ENCODE peak calls at places on chromosomes 11 and 22, in seven cellular contexts. One of them, this sample, is unnamed.

GRCh38 chr11:56911312-56911711 is 77.4 kb upstream of the OR5AK2 start:
- DNase-seq in naive thymus-derived CD8-positive, alpha-beta T cell: no peak
- DNase-seq in stromal cell of bone marrow: no peak
- DNase-seq in NCI-H510A treated with DMSO at 0.1 percent for 48 hours: no peak
- DNase-seq in tibial nerve: no peak
- DNase-seq in mammary epithelial cell: peak; percentile 65
- DNase-seq in SW480: no peak
- DNase-seq in this sample: peak; percentile 2

GRCh38 chr11:17939542-17939941 is 73.3 kb downstream of the SERGEF start:
- DNase-seq in naive thymus-derived CD8-positive, alpha-beta T cell: no peak
- DNase-seq in stromal cell of bone marrow: no peak
- DNase-seq in NCI-H510A treated with DMSO at 0.1 percent for 48 hours: no peak
- DNase-seq in tibial nerve: no peak
- DNase-seq in mammary epithelial cell: no peak
- DNase-seq in SW480: no peak
- DNase-seq in this sample: no peak

GRCh38 chr11:74142624-74143023 is 28.2 kb downstream of the C2CD3 start:
- DNase-seq in naive thymus-derived CD8-positive, alpha-beta T cell: no peak
- DNase-seq in stromal cell of bone marrow: peak; percentile 6
- DNase-seq in NCI-H510A treated with DMSO at 0.1 percent for 48 hours: no peak
- DNase-seq in tibial nerve: no peak
- DNase-seq in mammary epithelial cell: peak; percentile 15
- DNase-seq in SW480: no peak
- DNase-seq in this sample: no peak

GRCh38 chr11:32884770-32885384 is 7.7 kb upstream of the QSER1 start:
- DNase-seq in naive thymus-derived CD8-positive, alpha-beta T cell: no peak
- DNase-seq in stromal cell of bone marrow: no peak
- DNase-seq in NCI-H510A treated with DMSO at 0.1 percent for 48 hours: no peak
- DNase-seq in tibial nerve: no peak
- DNase-seq in mammary epithelial cell: no peak
- DNase-seq in SW480: peak; percentile 24
- DNase-seq in this sample: peak; percentile 54

GRCh38 chr11:109264128-109264527 is 157.9 kb upstream of the C11orf87 start:
- DNase-seq in naive thymus-derived CD8-positive, alpha-beta T cell: no peak
- DNase-seq in stromal cell of bone marrow: no peak
- DNase-seq in NCI-H510A treated with DMSO at 0.1 percent for 48 hours: peak; percentile 73
- DNase-seq in tibial nerve: no peak
- DNase-seq in mammary epithelial cell: no peak
- DNase-seq in SW480: no peak
- DNase-seq in this sample: no peak

GRCh38 chr22:22450343-22450839 is 58.2 kb downstream of the ZNF280B start:
- DNase-seq in naive thymus-derived CD8-positive, alpha-beta T cell: no peak
- DNase-seq in stromal cell of bone marrow: no peak
- DNase-seq in NCI-H510A treated with DMSO at 0.1 percent for 48 hours: no peak
- DNase-seq in tibial nerve: peak; percentile 14
- DNase-seq in mammary epithelial cell: no peak
- DNase-seq in SW480: no peak
- DNase-seq in this sample: peak; percentile 32

GRCh38 chr11:117606211-117606610 is 190.8 kb downstream of the DSCAML1 start:
- DNase-seq in naive thymus-derived CD8-positive, alpha-beta T cell: no peak
- DNase-seq in stromal cell of bone marrow: no peak
- DNase-seq in NCI-H510A treated with DMSO at 0.1 percent for 48 hours: no peak
- DNase-seq in tibial nerve: no peak
- DNase-seq in mammary epithelial cell: no peak
- DNase-seq in SW480: no peak
- DNase-seq in this sample: no peak

GRCh38 chr11:121886005-121886739 is 229.8 kb downstream of the BLID start:
- DNase-seq in naive thymus-derived CD8-positive, alpha-beta T cell: no peak
- DNase-seq in stromal cell of bone marrow: no peak
- DNase-seq in NCI-H510A treated with DMSO at 0.1 percent for 48 hours: no peak
- DNase-seq in tibial nerve: peak; percentile 61
- DNase-seq in mammary epithelial cell: no peak
- DNase-seq in SW480: no peak
- DNase-seq in this sample: no peak

GRCh38 chr22:25404556-25404922 is 159.9 kb upstream of the GRK3 start:
- DNase-seq in naive thymus-derived CD8-positive, alpha-beta T cell: no peak
- DNase-seq in stromal cell of bone marrow: no peak
- DNase-seq in NCI-H510A treated with DMSO at 0.1 percent for 48 hours: no peak
- DNase-seq in tibial nerve: no peak
- DNase-seq in mammary epithelial cell: peak; percentile 12
- DNase-seq in SW480: no peak
- DNase-seq in this sample: no peak

GRCh38 chr11:6319879-6320410 is 356 bp downstream of the CAVIN3 start:
- DNase-seq in naive thymus-derived CD8-positive, alpha-beta T cell: no peak
- DNase-seq in stromal cell of bone marrow: peak; percentile 93
- DNase-seq in NCI-H510A treated with DMSO at 0.1 percent for 48 hours: peak; percentile 28
- DNase-seq in tibial nerve: peak; percentile 87
- DNase-seq in mammary epithelial cell: peak; percentile 94
- DNase-seq in SW480: peak; percentile 97
- DNase-seq in this sample: peak; percentile 47

GRCh38 chr11:36398261-36398953 is 102.3 kb downstream of the PRR5L start:
- DNase-seq in naive thymus-derived CD8-positive, alpha-beta T cell: no peak
- DNase-seq in stromal cell of bone marrow: no peak
- DNase-seq in NCI-H510A treated with DMSO at 0.1 percent for 48 hours: no peak
- DNase-seq in tibial nerve: no peak
- DNase-seq in mammary epithelial cell: peak; percentile 25
- DNase-seq in SW480: no peak
- DNase-seq in this sample: no peak

GRCh38 chr22:22973336-22973735 is 85.7 kb downstream of the IGLL5 start:
- DNase-seq in naive thymus-derived CD8-positive, alpha-beta T cell: no peak
- DNase-seq in stromal cell of bone marrow: no peak
- DNase-seq in NCI-H510A treated with DMSO at 0.1 percent for 48 hours: no peak
- DNase-seq in tibial nerve: no peak
- DNase-seq in mammary epithelial cell: no peak
- DNase-seq in SW480: no peak
- DNase-seq in this sample: no peak

GRCh38 chr11:122139595-122139866 is 23.5 kb upstream of the BLID start:
- DNase-seq in naive thymus-derived CD8-positive, alpha-beta T cell: no peak
- DNase-seq in stromal cell of bone marrow: no peak
- DNase-seq in NCI-H510A treated with DMSO at 0.1 percent for 48 hours: no peak
- DNase-seq in tibial nerve: no peak
- DNase-seq in mammary epithelial cell: no peak
- DNase-seq in SW480: no peak
- DNase-seq in this sample: no peak

GRCh38 chr11:117071344-117071787 is 26.9 kb downstream of the SIK3 start:
- DNase-seq in naive thymus-derived CD8-positive, alpha-beta T cell: no peak
- DNase-seq in stromal cell of bone marrow: no peak
- DNase-seq in NCI-H510A treated with DMSO at 0.1 percent for 48 hours: peak; percentile 62
- DNase-seq in tibial nerve: no peak
- DNase-seq in mammary epithelial cell: no peak
- DNase-seq in SW480: no peak
- DNase-seq in this sample: no peak

GRCh38 chr11:8867856-8868705 is 42.9 kb upstream of the AKIP1 start:
- DNase-seq in naive thymus-derived CD8-positive, alpha-beta T cell: no peak
- DNase-seq in stromal cell of bone marrow: peak; percentile 44
- DNase-seq in NCI-H510A treated with DMSO at 0.1 percent for 48 hours: no peak
- DNase-seq in tibial nerve: no peak
- DNase-seq in mammary epithelial cell: peak; percentile 46
- DNase-seq in SW480: peak; percentile 39
- DNase-seq in this sample: no peak

GRCh38 chr11:124928942-124929663 is 6.7 kb downstream of the HEPACAM start:
- DNase-seq in naive thymus-derived CD8-positive, alpha-beta T cell: no peak
- DNase-seq in stromal cell of bone marrow: no peak
- DNase-seq in NCI-H510A treated with DMSO at 0.1 percent for 48 hours: no peak
- DNase-seq in tibial nerve: no peak
- DNase-seq in mammary epithelial cell: no peak
- DNase-seq in SW480: no peak
- DNase-seq in this sample: no peak

GRCh38 chr11:123654566-123655081 is at the start of gene SCN3B:
- DNase-seq in naive thymus-derived CD8-positive, alpha-beta T cell: no peak
- DNase-seq in stromal cell of bone marrow: no peak
- DNase-seq in NCI-H510A treated with DMSO at 0.1 percent for 48 hours: peak; percentile 54
- DNase-seq in tibial nerve: no peak
- DNase-seq in mammary epithelial cell: peak; percentile 67
- DNase-seq in SW480: peak; percentile 74
- DNase-seq in this sample: peak; percentile 69

GRCh38 chr11:104783241-104783640 is 115.0 kb downstream of the CASP12 start:
- DNase-seq in naive thymus-derived CD8-positive, alpha-beta T cell: no peak
- DNase-seq in stromal cell of bone marrow: no peak
- DNase-seq in NCI-H510A treated with DMSO at 0.1 percent for 48 hours: no peak
- DNase-seq in tibial nerve: no peak
- DNase-seq in mammary epithelial cell: no peak
- DNase-seq in SW480: no peak
- DNase-seq in this sample: peak; percentile 86

GRCh38 chr22:44247346-44247745 is 65.4 kb downstream of the SHISAL1 start:
- DNase-seq in naive thymus-derived CD8-positive, alpha-beta T cell: no peak
- DNase-seq in stromal cell of bone marrow: no peak
- DNase-seq in NCI-H510A treated with DMSO at 0.1 percent for 48 hours: no peak
- DNase-seq in tibial nerve: no peak
- DNase-seq in mammary epithelial cell: no peak
- DNase-seq in SW480: no peak
- DNase-seq in this sample: no peak

GRCh38 chr11:44750440-44751005 is 23.8 kb downstream of the TSPAN18 start:
- DNase-seq in naive thymus-derived CD8-positive, alpha-beta T cell: no peak
- DNase-seq in stromal cell of bone marrow: no peak
- DNase-seq in NCI-H510A treated with DMSO at 0.1 percent for 48 hours: no peak
- DNase-seq in tibial nerve: no peak
- DNase-seq in mammary epithelial cell: no peak
- DNase-seq in SW480: no peak
- DNase-seq in this sample: no peak

GRCh38 chr11:68882391-68882790 is 21.2 kb downstream of the MRPL21 start:
- DNase-seq in naive thymus-derived CD8-positive, alpha-beta T cell: no peak
- DNase-seq in stromal cell of bone marrow: no peak
- DNase-seq in NCI-H510A treated with DMSO at 0.1 percent for 48 hours: no peak
- DNase-seq in tibial nerve: no peak
- DNase-seq in mammary epithelial cell: no peak
- DNase-seq in SW480: no peak
- DNase-seq in this sample: no peak

GRCh38 chr22:19767427-19768380 is 7.1 kb downstream of the TBX1 start:
- DNase-seq in naive thymus-derived CD8-positive, alpha-beta T cell: no peak
- DNase-seq in stromal cell of bone marrow: no peak
- DNase-seq in NCI-H510A treated with DMSO at 0.1 percent for 48 hours: no peak
- DNase-seq in tibial nerve: no peak
- DNase-seq in mammary epithelial cell: no peak
- DNase-seq in SW480: peak; percentile 49
- DNase-seq in this sample: no peak

GRCh38 chr22:49078076-49078710 is 749.5 kb downstream of the BRD1 start:
- DNase-seq in naive thymus-derived CD8-positive, alpha-beta T cell: no peak
- DNase-seq in stromal cell of bone marrow: no peak
- DNase-seq in NCI-H510A treated with DMSO at 0.1 percent for 48 hours: no peak
- DNase-seq in tibial nerve: no peak
- DNase-seq in mammary epithelial cell: no peak
- DNase-seq in SW480: no peak
- DNase-seq in this sample: no peak

GRCh38 chr11:124919836-124920755 is 1.0 kb downstream of the HEPN1 start:
- DNase-seq in naive thymus-derived CD8-positive, alpha-beta T cell: no peak
- DNase-seq in stromal cell of bone marrow: no peak
- DNase-seq in NCI-H510A treated with DMSO at 0.1 percent for 48 hours: no peak
- DNase-seq in tibial nerve: no peak
- DNase-seq in mammary epithelial cell: no peak
- DNase-seq in SW480: no peak
- DNase-seq in this sample: no peak

GRCh38 chr11:44199298-44199697 is 103.8 kb downstream of the EXT2 start:
- DNase-seq in naive thymus-derived CD8-positive, alpha-beta T cell: no peak
- DNase-seq in stromal cell of bone marrow: no peak
- DNase-seq in NCI-H510A treated with DMSO at 0.1 percent for 48 hours: peak; percentile 37
- DNase-seq in tibial nerve: no peak
- DNase-seq in mammary epithelial cell: no peak
- DNase-seq in SW480: no peak
- DNase-seq in this sample: no peak

GRCh38 chr11:76577199-76577920 is 93.2 kb downstream of the LRRC32 start:
- DNase-seq in naive thymus-derived CD8-positive, alpha-beta T cell: no peak
- DNase-seq in stromal cell of bone marrow: no peak
- DNase-seq in NCI-H510A treated with DMSO at 0.1 percent for 48 hours: no peak
- DNase-seq in tibial nerve: no peak
- DNase-seq in mammary epithelial cell: peak; percentile 86
- DNase-seq in SW480: peak; percentile 75
- DNase-seq in this sample: no peak

GRCh38 chr22:20298110-20298802 is 21.6 kb downstream of the DGCR6L start:
- DNase-seq in naive thymus-derived CD8-positive, alpha-beta T cell: no peak
- DNase-seq in stromal cell of bone marrow: no peak
- DNase-seq in NCI-H510A treated with DMSO at 0.1 percent for 48 hours: no peak
- DNase-seq in tibial nerve: no peak
- DNase-seq in mammary epithelial cell: peak; percentile 6
- DNase-seq in SW480: no peak
- DNase-seq in this sample: no peak

GRCh38 chr11:68027667-68028066 is 2.8 kb upstream of the NDUFS8 start:
- DNase-seq in naive thymus-derived CD8-positive, alpha-beta T cell: no peak
- DNase-seq in stromal cell of bone marrow: no peak
- DNase-seq in NCI-H510A treated with DMSO at 0.1 percent for 48 hours: no peak
- DNase-seq in tibial nerve: no peak
- DNase-seq in mammary epithelial cell: no peak
- DNase-seq in SW480: no peak
- DNase-seq in this sample: no peak

GRCh38 chr11:123487157-123487744 is 57.2 kb downstream of the GRAMD1B start:
- DNase-seq in naive thymus-derived CD8-positive, alpha-beta T cell: no peak
- DNase-seq in stromal cell of bone marrow: no peak
- DNase-seq in NCI-H510A treated with DMSO at 0.1 percent for 48 hours: no peak
- DNase-seq in tibial nerve: no peak
- DNase-seq in mammary epithelial cell: peak; percentile 9
- DNase-seq in SW480: no peak
- DNase-seq in this sample: no peak

GRCh38 chr11:126345759-126346585 is 9.5 kb upstream of the ST3GAL4 start:
- DNase-seq in naive thymus-derived CD8-positive, alpha-beta T cell: no peak
- DNase-seq in stromal cell of bone marrow: no peak
- DNase-seq in NCI-H510A treated with DMSO at 0.1 percent for 48 hours: no peak
- DNase-seq in tibial nerve: no peak
- DNase-seq in mammary epithelial cell: no peak
- DNase-seq in SW480: no peak
- DNase-seq in this sample: no peak

GRCh38 chr11:119365071-119365591 is 16.4 kb downstream of the USP2 start:
- DNase-seq in naive thymus-derived CD8-positive, alpha-beta T cell: no peak
- DNase-seq in stromal cell of bone marrow: no peak
- DNase-seq in NCI-H510A treated with DMSO at 0.1 percent for 48 hours: no peak
- DNase-seq in tibial nerve: no peak
- DNase-seq in mammary epithelial cell: no peak
- DNase-seq in SW480: no peak
- DNase-seq in this sample: no peak

This sample was measured in SK-MEL-5.